ENCODE peak calls at places on chromosomes 5 and 9, in eight cellular contexts. T, Q, X, R, J, U, N and V are unnamed samples.

GRCh38 chr9:18826248-18826647 is 206.8 kb downstream of the SAXO1 start:
- DNase-seq in T (no peak), Q (no peak), X (no peak), R (no peak), J (no peak), U (no peak), N (no peak), V (no peak)

GRCh38 chr5:74657165-74657564 is 16.6 kb upstream of the ENC1 start:
- DNase-seq in T (no peak), Q (no peak), X (no peak), R (no peak), J (no peak), U (no peak), N (no peak), V (no peak)

GRCh38 chr5:122351416-122352157 is 39.5 kb downstream of the SNCAIP start:
- DNase-seq in T (no peak), Q (peak; percentile 30), X (no peak), R (no peak), J (no peak), U (no peak), N (no peak), V (no peak)

GRCh38 chr5:97636766-97637165 is 453.7 kb upstream of the RIOK2 start:
- DNase-seq in T (no peak), Q (no peak), X (no peak), R (no peak), J (no peak), U (no peak), N (no peak), V (no peak)

GRCh38 chr9:138053321-138053868 is 175.8 kb downstream of the CACNA1B start:
- DNase-seq in T (no peak), Q (no peak), X (no peak), R (no peak), J (no peak), U (no peak), N (no peak), V (no peak)

GRCh38 chr5:58775699-58776098 is 192.8 kb downstream of the RAB3C start:
- DNase-seq in T (no peak), Q (no peak), X (no peak), R (no peak), J (no peak), U (no peak), N (no peak), V (no peak)

GRCh38 chr9:124844291-124844690 is 9.0 kb upstream of the WDR38 start:
- DNase-seq in T (no peak), Q (no peak), X (no peak), R (no peak), J (no peak), U (no peak), N (no peak), V (no peak)

GRCh38 chr9:2344436-2344835 is 277.2 kb upstream of the VLDLR start:
- DNase-seq in T (no peak), Q (no peak), X (no peak), R (no peak), J (no peak), U (no peak), N (no peak), V (no peak)

GRCh38 chr9:115922441-115922840 is 231.2 kb upstream of the PAPPA start:
- DNase-seq in T (no peak), Q (no peak), X (no peak), R (no peak), J (no peak), U (no peak), N (no peak), V (peak; percentile 15)

GRCh38 chr5:113495402-113495801 is 7.1 kb upstream of the MCC start:
- DNase-seq in T (no peak), Q (peak; percentile 14), X (no peak), R (peak; percentile 60), J (no peak), U (no peak), N (no peak), V (peak; percentile 33)

GRCh38 chr9:16217933-16218830 is 652.3 kb downstream of the BNC2 start:
- DNase-seq in T (no peak), Q (peak; percentile 38), X (no peak), R (peak; percentile 63), J (no peak), U (no peak), N (no peak), V (no peak)